ENCODE peak calls at places on chromosome 21, in five cellular contexts. F is breast epithelium; X is lower lobe of right lung; I is bronchial epithelial cell; O is CD8-positive, alpha-beta memory T cell. A is an unnamed sample. For H3K36me3, the result is how much of the 10 kb centered on the place peaks cover.

GRCh38 chr21:39690454-39690853 is 54.5 kb upstream of the IGSF5 start:
- DNase-seq in F (no peak), X (no peak), I (no peak), O (no peak), A (no peak)

GRCh38 chr21:28738882-28739281 is 253.8 kb downstream of the LTN1 start:
- DNase-seq in F (no peak), X (no peak), I (no peak), O (no peak), A (no peak)

GRCh38 chr21:25952306-25952705 is 217.5 kb downstream of the GABPA start:
- DNase-seq in F (no peak), X (no peak), I (no peak), O (no peak), A (no peak)

GRCh38 chr21:16563795-16564194 is 834.0 kb downstream of the USP25 start:
- DNase-seq in F (peak), X (peak), I (no peak), O (no peak), A (no peak)

GRCh38 chr21:25638634-25639166 is 358 bp upstream of the JAM2 start:
- DNase-seq in F (no peak), X (no peak), I (no peak), O (no peak), A (no peak)

GRCh38 chr21:20250337-20250736 is 747.9 kb upstream of the NCAM2 start:
- DNase-seq in F (no peak), X (no peak), I (no peak), O (no peak), A (no peak)

GRCh38 chr21:35476616-35477395 is 427.7 kb upstream of the RUNX1 start:
- DNase-seq in F (no peak), X (no peak), I (no peak), O (no peak), A (no peak)

GRCh38 chr21:38258803-38259485 is 2.2 kb downstream of the KCNJ15 start:
- DNase-seq in F (no peak), X (no peak), I (peak), O (no peak), A (no peak)

GRCh38 chr21:35426484-35426883 is 377.4 kb upstream of the RUNX1 start:
- DNase-seq in F (no peak), X (no peak), I (no peak), O (no peak), A (no peak)

GRCh38 chr21:31671146-31671716 is 11.7 kb downstream of the SOD1 start:
- DNase-seq in F (no peak), X (no peak), I (no peak), O (no peak), A (no peak)
- H3K36me3 ChIP-seq in F (under half), X (half or more), I (under half), O (under half), A (under half)

GRCh38 chr21:46118305-46118870 is 20.5 kb downstream of the COL6A2 start:
- DNase-seq in F (no peak), X (peak), I (no peak), O (peak), A (no peak)

GRCh38 chr21:46116189-46116845 is 18.4 kb downstream of the COL6A2 start:
- DNase-seq in F (no peak), X (peak), I (no peak), O (no peak), A (no peak)

GRCh38 chr21:46117586-46118304 is 19.8 kb downstream of the COL6A2 start:
- DNase-seq in F (no peak), X (peak), I (no peak), O (no peak), A (no peak)

GRCh38 chr21:46115441-46116188 is 17.7 kb downstream of the COL6A2 start:
- DNase-seq in F (no peak), X (peak), I (no peak), O (no peak), A (no peak)

DNA sequence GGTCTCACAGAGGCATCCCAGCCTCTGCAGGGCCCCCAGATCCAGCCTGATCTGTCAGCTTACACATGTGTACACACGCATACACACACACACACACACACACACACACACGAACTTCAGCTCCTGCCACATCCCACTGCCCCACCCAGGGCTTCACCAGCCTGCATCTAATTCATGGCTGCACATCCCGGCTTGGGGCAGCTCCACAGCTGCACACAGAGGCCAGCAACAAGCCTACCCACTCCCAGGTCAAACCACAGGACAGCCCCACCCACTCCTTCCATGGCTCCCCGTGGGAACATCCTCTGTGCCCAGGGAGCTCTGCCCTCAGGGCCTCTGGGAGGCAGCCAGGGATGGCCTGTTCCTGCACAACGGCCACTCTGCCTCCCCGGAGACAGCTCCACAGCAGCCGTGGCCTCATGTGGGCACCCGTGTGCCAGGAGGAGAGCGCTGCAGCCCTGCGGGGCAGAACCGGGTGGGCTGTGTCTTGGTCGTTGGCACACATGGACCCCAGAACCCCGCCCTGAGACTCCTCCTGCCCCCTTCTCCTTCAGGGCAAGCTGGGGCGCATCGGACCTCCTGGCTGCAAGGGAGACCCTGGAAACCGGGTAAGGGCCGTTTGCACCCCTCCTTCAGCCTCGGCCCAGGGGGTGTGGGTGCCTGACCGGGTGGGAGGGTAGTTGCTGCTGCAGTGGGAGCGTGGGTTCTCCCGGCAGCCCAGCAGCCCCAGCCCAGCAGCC is 19.1 kb downstream of the COL6A2 start:
- DNase-seq in F (no peak), X (peak), I (no peak), O (peak), A (no peak)
- H3K36me3 ChIP-seq in F (under half), X (half or more), I (under half), O (under half), A (under half)

GRCh38 chr21:44797775-44798174 is 3.8 kb downstream of the UBE2G2 start:
- DNase-seq in F (no peak), X (no peak), I (no peak), O (no peak), A (no peak)
- H3K36me3 ChIP-seq in F (under half), X (under half), I (under half), O (under half), A (under half)

DNA sequence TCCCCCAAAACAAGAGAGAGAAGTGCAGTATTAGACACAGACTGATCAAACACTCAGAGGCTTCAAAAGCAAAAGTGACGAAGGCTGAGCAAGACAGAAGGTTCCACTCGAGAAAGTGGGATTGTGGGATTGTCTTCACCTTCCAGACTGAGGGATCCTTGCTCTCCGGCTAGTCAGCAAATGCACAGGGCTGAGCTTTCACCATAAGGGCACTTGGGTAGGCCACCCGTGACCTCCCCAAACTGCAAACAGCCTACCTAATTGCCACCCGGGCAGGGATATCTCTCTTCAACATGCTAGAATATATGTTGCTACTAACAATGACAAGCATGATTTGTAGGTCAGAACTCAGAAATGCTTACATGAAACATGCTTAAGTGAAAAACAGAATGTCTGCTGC is 35.3 kb upstream of the RIPK4 start:
- DNase-seq in F (no peak), X (no peak), I (no peak), O (no peak), A (no peak)
- H3K36me3 ChIP-seq in F (under half), X (under half), I (under half), O (under half), A (under half)

DNA sequence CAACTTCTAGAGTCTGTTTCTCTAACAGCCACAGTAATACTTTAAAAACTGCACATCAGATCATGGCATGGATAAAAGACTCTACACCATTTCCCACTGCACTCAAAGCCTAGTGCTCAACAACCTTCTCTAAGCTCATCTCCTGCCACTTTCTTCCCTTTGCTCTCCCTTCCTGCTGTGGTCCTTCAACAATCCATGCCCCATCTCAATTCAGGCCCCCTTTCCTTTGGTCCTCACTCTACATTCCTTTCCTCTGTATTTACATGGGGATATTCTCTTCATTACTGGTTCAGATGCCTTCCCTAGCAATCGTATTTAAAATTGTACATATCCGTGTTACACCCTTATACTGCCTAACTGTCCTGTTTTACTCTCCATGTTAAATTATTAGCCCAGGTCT is 19.0 kb downstream of the SOD1 start:
- DNase-seq in F (no peak), X (no peak), I (no peak), O (no peak), A (no peak)
- H3K36me3 ChIP-seq in F (under half), X (under half), I (under half), O (under half), A (under half)

GRCh38 chr21:14684071-14684470 is 138.0 kb upstream of the SAMSN1 start:
- DNase-seq in F (no peak), X (no peak), I (no peak), O (no peak), A (no peak)
- H3K36me3 ChIP-seq in F (under half), X (under half), I (under half), O (under half), A (under half)

GRCh38 chr21:44327603-44327974 is 11.6 kb downstream of the CFAP410 start:
- DNase-seq in F (no peak), X (no peak), I (no peak), O (no peak), A (no peak)

GRCh38 chr21:44328242-44328895 is 10.8 kb downstream of the CFAP410 start:
- DNase-seq in F (no peak), X (no peak), I (no peak), O (no peak), A (no peak)

GRCh38 chr21:44326272-44326647 is 12.9 kb downstream of the CFAP410 start:
- DNase-seq in F (no peak), X (no peak), I (no peak), O (no peak), A (no peak)

GRCh38 chr21:44325386-44326271 is 13.6 kb downstream of the CFAP410 start:
- DNase-seq in F (no peak), X (no peak), I (no peak), O (no peak), A (no peak)

GRCh38 chr21:44326716-44327602 is 12.2 kb downstream of the CFAP410 start:
- DNase-seq in F (no peak), X (no peak), I (no peak), O (no peak), A (no peak)
- H3K36me3 ChIP-seq in F (under half), X (half or more), I (under half), O (under half), A (under half)

GRCh38 chr21:41431788-41432548 is 5.9 kb downstream of the MX1 start:
- DNase-seq in F (no peak), X (no peak), I (no peak), O (no peak), A (no peak)
- H3K36me3 ChIP-seq in F (under half), X (half or more), I (under half), O (under half), A (half or more)

A was measured in naive thymus-derived CD4-positive, alpha-beta T cell.